ENCODE peak calls at places on chromosomes 3 and 15, in six cellular contexts. One of them, this sample, is unnamed.

GRCh38 chr3:160801386-160802118 is 45.5 kb downstream of the PPM1L start:
- DNase-seq in AG04450: no peak
- DNase-seq in fibroblast of mammary gland: peak; percentile 74
- DNase-seq in fibroblast of the aortic adventitia: peak; percentile 21
- DNase-seq in body of pancreas: peak; percentile 49
- DNase-seq in cardiac fibroblast: peak; percentile 47
- DNase-seq in this sample: peak; percentile 22

GRCh38 chr15:65824031-65824743 is 32.1 kb upstream of the DENND4A start:
- DNase-seq in AG04450: no peak
- DNase-seq in fibroblast of mammary gland: peak; percentile 71
- DNase-seq in fibroblast of the aortic adventitia: peak; percentile 75
- DNase-seq in body of pancreas: peak; percentile 80
- DNase-seq in cardiac fibroblast: peak; percentile 81
- DNase-seq in this sample: peak; percentile 69

GRCh38 chr3:175659951-175660350 is 800.8 kb downstream of the NAALADL2 start:
- DNase-seq in AG04450: no peak
- DNase-seq in fibroblast of mammary gland: peak; percentile 3
- DNase-seq in fibroblast of the aortic adventitia: peak; percentile 10
- DNase-seq in body of pancreas: no peak
- DNase-seq in cardiac fibroblast: no peak
- DNase-seq in this sample: no peak

GRCh38 chr15:65372787-65373067 is 5.1 kb downstream of the IGDCC3 start:
- DNase-seq in AG04450: no peak
- DNase-seq in fibroblast of mammary gland: no peak
- DNase-seq in fibroblast of the aortic adventitia: no peak
- DNase-seq in body of pancreas: no peak
- DNase-seq in cardiac fibroblast: no peak
- DNase-seq in this sample: no peak

GRCh38 chr3:132245547-132245946 is 71.7 kb upstream of the ACP3 start:
- DNase-seq in AG04450: no peak
- DNase-seq in fibroblast of mammary gland: peak; percentile 58
- DNase-seq in fibroblast of the aortic adventitia: peak; percentile 38
- DNase-seq in body of pancreas: peak; percentile 47
- DNase-seq in cardiac fibroblast: peak; percentile 61
- DNase-seq in this sample: peak; percentile 39

GRCh38 chr15:73809728-73810501 is 56.8 kb upstream of the INSYN1 start:
- DNase-seq in AG04450: no peak
- DNase-seq in fibroblast of mammary gland: peak; percentile 2
- DNase-seq in fibroblast of the aortic adventitia: no peak
- DNase-seq in body of pancreas: peak; percentile 43
- DNase-seq in cardiac fibroblast: no peak
- DNase-seq in this sample: no peak

GRCh38 chr3:9770276-9770812 is 597 bp upstream of the CAMK1 start:
- DNase-seq in AG04450: no peak
- DNase-seq in fibroblast of mammary gland: peak; percentile 60
- DNase-seq in fibroblast of the aortic adventitia: peak; percentile 69
- DNase-seq in body of pancreas: peak; percentile 95
- DNase-seq in cardiac fibroblast: peak; percentile 91
- DNase-seq in this sample: no peak

GRCh38 chr3:97612632-97613031 is 151.9 kb upstream of the ARL6 start:
- DNase-seq in AG04450: no peak
- DNase-seq in fibroblast of mammary gland: no peak
- DNase-seq in fibroblast of the aortic adventitia: no peak
- DNase-seq in body of pancreas: no peak
- DNase-seq in cardiac fibroblast: no peak
- DNase-seq in this sample: no peak

GRCh38 chr3:99330281-99330680 is 308.1 kb upstream of the COL8A1 start:
- DNase-seq in AG04450: no peak
- DNase-seq in fibroblast of mammary gland: no peak
- DNase-seq in fibroblast of the aortic adventitia: peak; percentile 79
- DNase-seq in body of pancreas: no peak
- DNase-seq in cardiac fibroblast: peak; percentile 79
- DNase-seq in this sample: peak; percentile 73

GRCh38 chr3:125229707-125230106 is 17.2 kb upstream of the SLC12A8 start:
- DNase-seq in AG04450: no peak
- DNase-seq in fibroblast of mammary gland: no peak
- DNase-seq in fibroblast of the aortic adventitia: no peak
- DNase-seq in body of pancreas: no peak
- DNase-seq in cardiac fibroblast: no peak
- DNase-seq in this sample: no peak
- H3K4me3 ChIP-seq in AG04450: no peak overlapping the region
- H3K4me3 ChIP-seq in fibroblast of mammary gland: no peak overlapping the region
- H3K4me3 ChIP-seq in fibroblast of the aortic adventitia: no peak overlapping the region
- H3K4me3 ChIP-seq in body of pancreas: no peak overlapping the region
- H3K4me3 ChIP-seq in cardiac fibroblast: no peak overlapping the region
- H3K4me3 ChIP-seq in this sample: no peak overlapping the region

DNA sequence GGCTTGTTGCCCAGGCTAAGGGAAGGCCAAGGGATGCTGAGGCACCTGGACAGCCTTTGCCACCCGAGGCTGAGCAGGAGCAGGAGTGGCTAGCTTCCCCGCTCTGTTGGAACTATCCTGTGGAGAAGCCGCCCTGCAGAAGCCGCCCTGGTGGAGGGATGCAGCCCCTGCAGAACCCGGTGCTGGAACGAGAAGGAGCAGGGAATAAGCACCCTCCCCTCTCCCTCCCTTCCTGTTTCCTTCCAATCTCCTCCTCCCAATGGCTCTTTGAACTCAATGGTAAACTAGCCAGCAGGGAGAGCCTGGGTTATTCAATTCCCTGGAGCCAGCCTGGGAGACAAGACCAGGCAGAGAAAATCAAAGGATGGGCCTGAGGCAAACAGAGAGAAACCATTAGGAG is 11.8 kb upstream of the HRG start:
- DNase-seq in AG04450: no peak
- DNase-seq in fibroblast of mammary gland: no peak
- DNase-seq in fibroblast of the aortic adventitia: no peak
- DNase-seq in body of pancreas: no peak
- DNase-seq in cardiac fibroblast: no peak
- DNase-seq in this sample: no peak
- TF ChIP-seq CTCF in AG04450: no peak
- TF ChIP-seq CTCF in fibroblast of mammary gland: no peak
- TF ChIP-seq CTCF in fibroblast of the aortic adventitia: no peak
- TF ChIP-seq CTCF in body of pancreas: no peak
- TF ChIP-seq CTCF in cardiac fibroblast: no peak
- TF ChIP-seq CTCF in this sample: peak; percentile 20

DNA sequence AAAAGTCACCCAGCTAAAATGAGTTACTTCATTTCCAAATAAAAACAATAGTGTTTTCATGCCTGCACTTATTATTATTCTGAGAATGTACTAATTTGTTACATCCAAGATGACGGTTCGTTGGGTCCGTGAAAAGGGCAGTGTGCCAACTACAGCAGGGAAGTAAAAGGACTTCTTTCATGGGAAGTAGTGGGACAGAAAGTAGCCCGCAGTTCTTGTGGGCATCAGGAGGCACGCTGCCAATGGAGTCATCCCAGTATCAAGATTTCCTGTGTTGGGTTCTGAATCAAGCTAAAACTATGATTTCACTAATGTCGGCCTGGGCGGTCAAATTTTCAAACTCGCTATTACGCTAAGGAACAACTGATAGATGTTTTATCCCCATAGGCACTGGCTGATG is 254.5 kb upstream of the SOX2 start:
- DNase-seq in AG04450: no peak
- DNase-seq in fibroblast of mammary gland: peak; percentile 5
- DNase-seq in fibroblast of the aortic adventitia: peak; percentile 22
- DNase-seq in body of pancreas: no peak
- DNase-seq in cardiac fibroblast: peak; percentile 0
- DNase-seq in this sample: peak; percentile 67
- H3K4me3 ChIP-seq in AG04450: no peak overlapping the region
- H3K4me3 ChIP-seq in fibroblast of mammary gland: no peak overlapping the region
- H3K4me3 ChIP-seq in fibroblast of the aortic adventitia: no peak overlapping the region
- H3K4me3 ChIP-seq in body of pancreas: no peak overlapping the region
- H3K4me3 ChIP-seq in cardiac fibroblast: no peak overlapping the region
- H3K4me3 ChIP-seq in this sample: no peak overlapping the region

GRCh38 chr15:99017322-99017701 is 9.7 kb upstream of the PGPEP1L start:
- DNase-seq in AG04450: no peak
- DNase-seq in fibroblast of mammary gland: no peak
- DNase-seq in fibroblast of the aortic adventitia: no peak
- DNase-seq in body of pancreas: no peak
- DNase-seq in cardiac fibroblast: no peak
- DNase-seq in this sample: no peak

GRCh38 chr15:99010743-99011142 is 3.2 kb upstream of the PGPEP1L start:
- DNase-seq in AG04450: no peak
- DNase-seq in fibroblast of mammary gland: no peak
- DNase-seq in fibroblast of the aortic adventitia: no peak
- DNase-seq in body of pancreas: no peak
- DNase-seq in cardiac fibroblast: no peak
- DNase-seq in this sample: no peak

GRCh38 chr15:99015677-99016568 is 8.3 kb upstream of the PGPEP1L start:
- DNase-seq in AG04450: no peak
- DNase-seq in fibroblast of mammary gland: no peak
- DNase-seq in fibroblast of the aortic adventitia: no peak
- DNase-seq in body of pancreas: peak; percentile 7
- DNase-seq in cardiac fibroblast: no peak
- DNase-seq in this sample: no peak

GRCh38 chr15:99016680-99017321 is 9.2 kb upstream of the PGPEP1L start:
- DNase-seq in AG04450: no peak
- DNase-seq in fibroblast of mammary gland: peak; percentile 81
- DNase-seq in fibroblast of the aortic adventitia: peak; percentile 65
- DNase-seq in body of pancreas: no peak
- DNase-seq in cardiac fibroblast: no peak
- DNase-seq in this sample: no peak

DNA sequence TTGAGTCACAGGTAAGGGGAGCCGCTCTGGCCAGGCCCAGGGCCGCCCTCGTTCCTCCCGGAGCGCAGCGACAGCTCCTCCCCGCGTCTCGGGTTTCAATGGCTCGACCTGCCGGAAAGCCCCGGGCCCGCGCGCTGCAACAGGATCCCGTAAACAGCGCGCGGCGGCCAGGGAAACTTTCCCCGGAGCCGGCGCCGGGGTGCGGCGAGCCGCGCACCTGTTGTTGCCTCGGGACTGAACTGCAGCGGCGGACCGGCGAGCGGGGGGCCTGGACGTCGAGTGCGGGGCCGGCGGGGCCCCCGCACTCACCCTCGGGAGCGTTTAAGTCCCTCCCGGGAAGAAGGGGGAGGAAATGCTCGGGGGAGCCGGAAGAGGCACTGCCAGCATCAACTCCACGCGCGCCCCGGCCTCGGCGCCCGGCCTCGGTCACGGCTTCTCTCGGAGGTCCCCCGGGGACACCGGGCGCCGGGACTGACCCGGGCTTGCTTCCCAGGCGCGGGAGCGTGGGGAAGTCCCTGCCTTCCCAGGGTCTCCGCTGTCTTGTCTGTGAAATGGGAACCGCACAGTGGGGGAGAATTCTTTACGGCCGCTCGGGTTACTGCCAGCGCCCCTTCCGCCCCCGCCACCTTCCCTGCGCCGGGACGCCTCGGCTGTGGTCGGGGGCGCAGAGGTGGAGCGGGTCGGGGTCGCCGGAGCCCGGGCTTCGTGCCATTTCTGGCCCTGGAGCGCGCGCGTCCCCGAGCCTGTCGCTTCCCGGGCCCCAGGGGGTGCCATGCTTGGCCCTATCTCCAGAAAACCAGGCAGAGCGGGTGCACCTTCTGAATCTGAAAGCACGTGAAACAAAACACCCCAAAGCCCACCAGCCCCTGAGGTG is 7.4 kb upstream of the PGPEP1L start:
- DNase-seq in AG04450: no peak
- DNase-seq in fibroblast of mammary gland: peak; percentile 33
- DNase-seq in fibroblast of the aortic adventitia: peak; percentile 24
- DNase-seq in body of pancreas: peak; percentile 88
- DNase-seq in cardiac fibroblast: peak; percentile 31
- DNase-seq in this sample: peak; percentile 66
- TF ChIP-seq CTCF in AG04450: no peak
- TF ChIP-seq CTCF in fibroblast of mammary gland: no peak
- TF ChIP-seq CTCF in fibroblast of the aortic adventitia: no peak
- TF ChIP-seq CTCF in body of pancreas: no peak
- TF ChIP-seq CTCF in cardiac fibroblast: no peak
- TF ChIP-seq CTCF in this sample: no peak

GRCh38 chr15:39358441-39359041 is 222.3 kb upstream of the THBS1 start:
- DNase-seq in AG04450: peak; percentile 37
- DNase-seq in fibroblast of mammary gland: peak; percentile 42
- DNase-seq in fibroblast of the aortic adventitia: peak; percentile 94
- DNase-seq in body of pancreas: peak; percentile 56
- DNase-seq in cardiac fibroblast: peak; percentile 89
- DNase-seq in this sample: peak; percentile 57
- H3K4me3 ChIP-seq in AG04450: no peak overlapping the region
- H3K4me3 ChIP-seq in fibroblast of mammary gland: no peak overlapping the region
- H3K4me3 ChIP-seq in fibroblast of the aortic adventitia: no peak overlapping the region
- H3K4me3 ChIP-seq in body of pancreas: no peak overlapping the region
- H3K4me3 ChIP-seq in cardiac fibroblast: no peak overlapping the region
- H3K4me3 ChIP-seq in this sample: no peak overlapping the region

DNA sequence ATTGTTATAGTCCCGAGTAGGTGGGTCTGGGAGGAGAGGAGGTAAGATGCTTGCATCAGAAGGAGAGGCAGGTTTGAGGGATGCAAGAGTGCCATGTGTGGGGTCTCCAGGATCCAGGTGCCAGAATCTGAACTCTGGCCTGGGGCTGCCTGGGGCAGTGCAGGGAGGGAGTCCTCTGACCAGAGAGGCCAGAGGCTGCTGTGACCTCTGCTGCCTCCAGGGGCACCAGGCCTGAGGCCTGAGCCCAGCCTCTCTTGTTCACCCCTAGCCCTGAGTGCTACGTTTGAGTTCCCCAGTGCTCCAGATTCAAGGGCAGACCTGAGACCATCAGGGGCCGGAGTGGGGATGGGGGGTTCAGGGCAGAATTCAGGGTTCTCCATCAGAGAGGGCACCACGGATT is 7.4 kb downstream of the SLC38A3 start:
- DNase-seq in AG04450: no peak
- DNase-seq in fibroblast of mammary gland: no peak
- DNase-seq in fibroblast of the aortic adventitia: no peak
- DNase-seq in body of pancreas: no peak
- DNase-seq in cardiac fibroblast: no peak
- DNase-seq in this sample: no peak
- TF ChIP-seq CTCF in AG04450: no peak
- TF ChIP-seq CTCF in fibroblast of mammary gland: no peak
- TF ChIP-seq CTCF in fibroblast of the aortic adventitia: peak; percentile 2
- TF ChIP-seq CTCF in body of pancreas: no peak
- TF ChIP-seq CTCF in cardiac fibroblast: no peak
- TF ChIP-seq CTCF in this sample: no peak

GRCh38 chr3:88151358-88151757 is 1.6 kb downstream of the C3orf38 start:
- DNase-seq in AG04450: no peak
- DNase-seq in fibroblast of mammary gland: peak; percentile 34
- DNase-seq in fibroblast of the aortic adventitia: peak; percentile 30
- DNase-seq in body of pancreas: no peak
- DNase-seq in cardiac fibroblast: peak; percentile 16
- DNase-seq in this sample: peak; percentile 5
- H3K4me3 ChIP-seq in AG04450: peak overlapping the region; percentile 100
- H3K4me3 ChIP-seq in fibroblast of mammary gland: peak overlapping the region; percentile 98
- H3K4me3 ChIP-seq in fibroblast of the aortic adventitia: peak overlapping the region; percentile 99
- H3K4me3 ChIP-seq in body of pancreas: no peak overlapping the region
- H3K4me3 ChIP-seq in cardiac fibroblast: peak overlapping the region; percentile 98
- H3K4me3 ChIP-seq in this sample: peak overlapping the region; percentile 96

DNA sequence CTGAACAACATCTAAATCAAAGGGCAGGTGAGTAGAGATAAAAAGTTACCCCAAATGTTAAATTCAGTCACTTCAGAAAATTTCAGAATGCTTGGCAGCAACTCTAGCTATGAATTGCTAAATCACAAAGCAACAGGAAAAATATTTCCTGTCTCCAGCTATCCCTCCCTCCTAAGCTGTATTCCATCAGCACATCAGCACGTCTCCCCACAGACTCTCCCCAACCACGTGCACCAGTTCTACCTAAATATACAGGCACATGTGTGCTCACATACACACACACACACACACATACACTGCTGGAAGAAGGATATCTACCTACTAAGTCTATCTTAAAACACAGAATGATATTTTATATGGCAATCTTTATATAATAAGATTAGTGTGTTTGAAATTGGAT is 177.1 kb upstream of the ARHGEF26 start:
- DNase-seq in AG04450: no peak
- DNase-seq in fibroblast of mammary gland: peak; percentile 19
- DNase-seq in fibroblast of the aortic adventitia: no peak
- DNase-seq in body of pancreas: no peak
- DNase-seq in cardiac fibroblast: peak; percentile 31
- DNase-seq in this sample: no peak
- TF ChIP-seq CTCF in AG04450: no peak
- TF ChIP-seq CTCF in fibroblast of mammary gland: no peak
- TF ChIP-seq CTCF in fibroblast of the aortic adventitia: no peak
- TF ChIP-seq CTCF in body of pancreas: no peak
- TF ChIP-seq CTCF in cardiac fibroblast: no peak
- TF ChIP-seq CTCF in this sample: no peak

This sample was measured in astrocyte of the spinal cord.